ENCODE peak calls at places on chromosomes 11 and 22, in six cellular contexts. H is activated naive CD4-positive, alpha-beta T cell treated with Interleukin-2 at 50 U/mL for 16 hours; A is NCI-H2107; C is tibial nerve; V is Caco-2; U is stimulated activated CD8-positive, alpha-beta memory T cell treated with anti-CD3 and anti-CD28 coated beads, Interleukin-15, amount 100 ng/mL, for 48 hours. F is an unnamed sample.

GRCh38 chr11:406796-407650 is 7.8 kb downstream of the SIGIRR start:
- DNase-seq in U (peak), H (peak), C (peak), A (no peak), V (no peak), F (peak)

GRCh38 chr11:64915366-64915887 is 1.6 kb downstream of the ATG2A start:
- DNase-seq in A (no peak), H (no peak), U (no peak), C (no peak), V (no peak), F (no peak)

GRCh38 chr11:133785795-133786194 is 59.5 kb downstream of the SPATA19 start:
- DNase-seq in V (no peak), U (no peak), C (no peak), H (no peak), A (no peak), F (no peak)

GRCh38 chr11:125952973-125953372 is 7.1 kb downstream of the VSIG10L2 start:
- DNase-seq in C (no peak), U (no peak), A (no peak), V (no peak), H (no peak), F (no peak)

GRCh38 chr11:109697140-109697843 is 275.3 kb downstream of the C11orf87 start:
- DNase-seq in H (no peak), V (peak), A (no peak), C (no peak), U (no peak), F (no peak)

GRCh38 chr22:47067911-47068654 is 305.6 kb downstream of the TBC1D22A start:
- DNase-seq in H (no peak), A (no peak), U (no peak), V (no peak), C (no peak), F (no peak)

GRCh38 chr11:72085836-72086475 is 5.3 kb downstream of the LRRC51 start:
- DNase-seq in A (peak), C (no peak), U (no peak), V (no peak), H (no peak), F (no peak)

GRCh38 chr11:77473001-77473800 is 693 bp downstream of the PAK1 start:
- DNase-seq in A (no peak), C (no peak), U (peak), H (peak), V (peak), F (peak)

GRCh38 chr22:41288245-41288946 is 2.4 kb upstream of the RANGAP1 start:
- DNase-seq in V (peak), A (no peak), C (no peak), H (no peak), U (no peak), F (peak)

GRCh38 chr11:104876838-104877500 is 21.3 kb downstream of the CASP12 start:
- DNase-seq in U (no peak), V (no peak), C (no peak), A (no peak), H (no peak), F (no peak)

GRCh38 chr11:5243845-5244180 is 5.8 kb downstream of the HBG1 start:
- DNase-seq in U (no peak), A (no peak), H (no peak), V (no peak), C (no peak), F (no peak)

GRCh38 chr11:123560001-123560400 is 94.4 kb downstream of the SCN3B start:
- DNase-seq in V (no peak), A (no peak), H (no peak), C (no peak), U (no peak), F (peak)

GRCh38 chr11:88174627-88175003 is 628 bp downstream of the RAB38 start:
- DNase-seq in H (peak), U (peak), C (peak), V (no peak), A (no peak), F (peak)

GRCh38 chr11:76025068-76025467 is 181.2 kb downstream of the WNT11 start:
- DNase-seq in H (no peak), U (no peak), C (no peak), A (no peak), V (no peak), F (no peak)

GRCh38 chr11:85769758-85770157 is 41.2 kb downstream of the SYTL2 start:
- DNase-seq in C (no peak), V (no peak), A (no peak), H (no peak), U (no peak), F (no peak)

GRCh38 chr22:35483730-35484129 is 56.9 kb upstream of the RASD2 start:
- DNase-seq in A (no peak), C (no peak), V (no peak), H (no peak), U (no peak), F (no peak)

GRCh38 chr11:34173050-34173449 is 67.6 kb downstream of the NAT10 start:
- DNase-seq in H (no peak), V (no peak), U (no peak), A (no peak), C (no peak), F (no peak)

GRCh38 chr11:12232819-12233601 is 122.6 kb downstream of the MICAL2 start:
- DNase-seq in U (no peak), V (peak), C (no peak), A (no peak), H (no peak), F (no peak)

GRCh38 chr11:9362393-9362863 is 22.0 kb upstream of the IPO7 start:
- DNase-seq in C (no peak), V (no peak), H (no peak), U (no peak), A (no peak), F (peak)

GRCh38 chr11:2445107-2445947 is 519 bp downstream of the KCNQ1 start:
- DNase-seq in V (no peak), C (no peak), A (no peak), H (peak), U (no peak), F (no peak)

GRCh38 chr11:1087961-1088926 is 13.6 kb downstream of the MUC2 start:
- DNase-seq in H (no peak), V (no peak), C (no peak), A (no peak), U (no peak), F (no peak)

GRCh38 chr11:134592391-134592990 is 180.4 kb upstream of the B3GAT1 start:
- DNase-seq in H (peak), V (peak), U (peak), C (no peak), A (no peak), F (no peak)

GRCh38 chr11:57541099-57541670 is 3.8 kb downstream of the SMTNL1 start:
- DNase-seq in V (no peak), C (no peak), A (no peak), H (no peak), U (no peak), F (no peak)

GRCh38 chr11:27213232-27213660 is 149.8 kb downstream of the CCDC34 start:
- DNase-seq in C (no peak), A (no peak), H (no peak), U (no peak), V (no peak), F (no peak)

GRCh38 chr22:23763579-23764331 is 965 bp downstream of the C22orf15 start:
- DNase-seq in H (peak), V (no peak), A (no peak), U (no peak), C (no peak), F (peak)

GRCh38 chr11:2806351-2807058 is 79.1 kb downstream of the CDKN1C start:
- DNase-seq in C (peak), H (no peak), U (no peak), A (no peak), V (peak), F (peak)

GRCh38 chr11:70678931-70679900 is 280.9 kb downstream of the CTTN start:
- DNase-seq in V (no peak), A (no peak), U (no peak), C (no peak), H (no peak), F (no peak)

GRCh38 chr11:87223816-87224215 is 186.1 kb downstream of the TMEM135 start:
- DNase-seq in H (no peak), C (no peak), U (no peak), V (no peak), A (no peak), F (no peak)

GRCh38 chr11:76334826-76335389 is 46.0 kb downstream of the THAP12 start:
- DNase-seq in C (no peak), A (no peak), U (no peak), H (no peak), V (peak), F (no peak)

GRCh38 chr11:13338437-13339069 is 61.0 kb downstream of the BMAL1 start:
- DNase-seq in A (no peak), H (peak), V (no peak), C (no peak), U (no peak), F (no peak)

GRCh38 chr11:29985248-29985647 is 31.6 kb downstream of the KCNA4 start:
- DNase-seq in H (no peak), C (no peak), U (no peak), V (no peak), A (no peak), F (no peak)

GRCh38 chr11:28860898-28861297 is 752.7 kb downstream of the METTL15 start:
- DNase-seq in V (no peak), U (no peak), C (no peak), A (no peak), H (no peak), F (no peak)

GRCh38 chr22:39174498-39175120 is 22.1 kb upstream of the CBX7 start:
- DNase-seq in U (peak), V (peak), C (peak), A (no peak), H (peak), F (peak)

GRCh38 chr11:46382644-46383403 is 1.4 kb downstream of the MDK start:
- DNase-seq in A (no peak), U (no peak), H (no peak), V (no peak), C (no peak), F (peak)

GRCh38 chr11:12137005-12137690 is 26.8 kb downstream of the MICAL2 start:
- DNase-seq in A (no peak), V (no peak), H (no peak), U (no peak), C (no peak), F (no peak)

GRCh38 chr11:28837599-28837998 is 729.4 kb downstream of the METTL15 start:
- DNase-seq in C (no peak), U (no peak), H (no peak), V (no peak), A (no peak), F (no peak)